ENCODE peak calls at places on chromosomes 1 and 21, in six cellular contexts. One of them, this sample, is unnamed.

GRCh38 chr1:183588827-183589226 is 1.4 kb downstream of the NCF2 start:
- DNase-seq in foreskin fibroblast: no peak
- DNase-seq in tibial nerve: no peak
- DNase-seq in H9: no peak
- DNase-seq in RWPE1: no peak
- DNase-seq in heart right ventricle: no peak
- DNase-seq in this sample: no peak

GRCh38 chr1:53582211-53583020 is 123.2 kb downstream of the DMRTB1 start:
- DNase-seq in foreskin fibroblast: peak
- DNase-seq in tibial nerve: no peak
- DNase-seq in H9: no peak
- DNase-seq in RWPE1: no peak
- DNase-seq in heart right ventricle: no peak
- DNase-seq in this sample: no peak

GRCh38 chr1:40833979-40834378 is 28.2 kb downstream of the CITED4 start:
- DNase-seq in foreskin fibroblast: no peak
- DNase-seq in tibial nerve: no peak
- DNase-seq in H9: no peak
- DNase-seq in RWPE1: no peak
- DNase-seq in heart right ventricle: no peak
- DNase-seq in this sample: no peak

GRCh38 chr1:1891349-1892078 is 627 bp upstream of the GNB1 start:
- DNase-seq in foreskin fibroblast: peak
- DNase-seq in tibial nerve: peak
- DNase-seq in H9: peak
- DNase-seq in RWPE1: peak
- DNase-seq in heart right ventricle: peak
- DNase-seq in this sample: no peak

GRCh38 chr1:183723571-183723970 is 70.5 kb upstream of the APOBEC4 start:
- DNase-seq in foreskin fibroblast: no peak
- DNase-seq in tibial nerve: no peak
- DNase-seq in H9: no peak
- DNase-seq in RWPE1: no peak
- DNase-seq in heart right ventricle: no peak
- DNase-seq in this sample: no peak

GRCh38 chr1:247883346-247883745 is 12.0 kb upstream of the OR2W3 start:
- DNase-seq in foreskin fibroblast: no peak
- DNase-seq in tibial nerve: no peak
- DNase-seq in H9: no peak
- DNase-seq in RWPE1: no peak
- DNase-seq in heart right ventricle: no peak
- DNase-seq in this sample: no peak

GRCh38 chr1:160221089-160221488 is 15.9 kb downstream of the PEA15 start:
- DNase-seq in foreskin fibroblast: peak
- DNase-seq in tibial nerve: no peak
- DNase-seq in H9: no peak
- DNase-seq in RWPE1: no peak
- DNase-seq in heart right ventricle: no peak
- DNase-seq in this sample: no peak

GRCh38 chr1:235093013-235093618 is 35.5 kb downstream of the TOMM20 start:
- DNase-seq in foreskin fibroblast: peak
- DNase-seq in tibial nerve: no peak
- DNase-seq in H9: peak
- DNase-seq in RWPE1: no peak
- DNase-seq in heart right ventricle: peak
- DNase-seq in this sample: no peak

GRCh38 chr1:109113787-109114568 is at the start of gene ELAPOR1:
- DNase-seq in foreskin fibroblast: peak
- DNase-seq in tibial nerve: peak
- DNase-seq in H9: peak
- DNase-seq in RWPE1: peak
- DNase-seq in heart right ventricle: no peak
- DNase-seq in this sample: no peak

GRCh38 chr1:68173283-68174172 is 58.8 kb downstream of the WLS start:
- DNase-seq in foreskin fibroblast: peak
- DNase-seq in tibial nerve: no peak
- DNase-seq in H9: no peak
- DNase-seq in RWPE1: peak
- DNase-seq in heart right ventricle: peak
- DNase-seq in this sample: no peak

GRCh38 chr1:210754931-210755670 is 378.8 kb downstream of the KCNH1 start:
- DNase-seq in foreskin fibroblast: peak
- DNase-seq in tibial nerve: no peak
- DNase-seq in H9: no peak
- DNase-seq in RWPE1: peak
- DNase-seq in heart right ventricle: no peak
- DNase-seq in this sample: no peak

GRCh38 chr21:41444703-41445464 is 18.8 kb downstream of the MX1 start:
- DNase-seq in foreskin fibroblast: no peak
- DNase-seq in tibial nerve: no peak
- DNase-seq in H9: no peak
- DNase-seq in RWPE1: no peak
- DNase-seq in heart right ventricle: no peak
- DNase-seq in this sample: no peak

GRCh38 chr1:152871731-152872126 is 6.4 kb upstream of the SMCP start:
- DNase-seq in foreskin fibroblast: no peak
- DNase-seq in tibial nerve: no peak
- DNase-seq in H9: no peak
- DNase-seq in RWPE1: no peak
- DNase-seq in heart right ventricle: no peak
- DNase-seq in this sample: no peak

GRCh38 chr1:152873495-152873894 is 4.6 kb upstream of the SMCP start:
- DNase-seq in foreskin fibroblast: peak
- DNase-seq in tibial nerve: no peak
- DNase-seq in H9: no peak
- DNase-seq in RWPE1: no peak
- DNase-seq in heart right ventricle: no peak
- DNase-seq in this sample: no peak

GRCh38 chr1:152866321-152866720 is 6.5 kb downstream of the LCE7A start:
- DNase-seq in foreskin fibroblast: no peak
- DNase-seq in tibial nerve: no peak
- DNase-seq in H9: no peak
- DNase-seq in RWPE1: no peak
- DNase-seq in heart right ventricle: no peak
- DNase-seq in this sample: no peak

GRCh38 chr1:152869808-152870419 is 8.2 kb upstream of the SMCP start:
- DNase-seq in foreskin fibroblast: peak
- DNase-seq in tibial nerve: peak
- DNase-seq in H9: peak
- DNase-seq in RWPE1: peak
- DNase-seq in heart right ventricle: peak
- DNase-seq in this sample: peak

DNA sequence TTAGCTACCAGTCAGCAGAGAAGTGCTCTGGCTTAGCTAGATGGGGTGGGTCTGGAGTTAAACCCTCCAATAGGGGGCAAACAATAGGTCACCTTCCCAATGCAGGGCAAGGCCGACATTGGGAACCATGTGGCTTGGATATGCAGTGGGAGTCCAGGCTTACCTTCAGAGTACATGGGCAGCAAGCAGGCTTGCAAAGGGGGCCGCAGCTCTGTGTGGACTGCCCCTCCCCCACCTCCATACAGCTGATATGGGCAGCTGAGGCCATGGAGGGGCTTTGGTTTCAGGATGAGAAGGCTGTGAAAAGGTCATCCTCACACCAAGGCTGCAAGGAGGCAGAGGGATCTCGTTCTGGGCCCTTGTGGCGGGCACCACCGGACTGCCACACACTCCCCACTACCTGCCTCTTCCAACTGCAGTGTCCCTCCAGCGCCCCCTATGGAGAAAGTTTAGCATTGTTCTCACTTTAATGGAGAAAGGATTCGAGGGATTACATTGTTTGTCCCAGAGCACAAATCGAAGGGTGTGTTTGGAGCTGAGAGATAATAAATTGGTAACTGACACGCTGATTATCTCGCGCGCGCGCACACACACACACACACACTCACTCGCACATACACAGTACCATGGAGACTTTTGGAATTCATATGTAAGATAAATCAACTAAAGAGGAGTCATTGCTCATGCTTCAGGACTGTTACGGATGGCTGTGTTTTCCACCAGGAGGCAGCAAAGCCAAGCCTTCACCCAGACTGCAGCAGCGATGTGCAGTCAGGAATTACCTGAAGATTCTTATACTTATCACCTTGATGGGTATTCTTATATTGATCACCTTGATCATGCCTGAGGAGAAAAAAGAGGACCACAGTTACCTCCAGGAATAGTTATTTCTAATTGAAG is 7.0 kb upstream of the SMCP start:
- DNase-seq in foreskin fibroblast: peak
- DNase-seq in tibial nerve: no peak
- DNase-seq in H9: peak
- DNase-seq in RWPE1: peak
- DNase-seq in heart right ventricle: no peak
- DNase-seq in this sample: no peak
- TF ChIP-seq CTCF in foreskin fibroblast: peak
- TF ChIP-seq CTCF in tibial nerve: no peak
- TF ChIP-seq CTCF in H9: peak
- TF ChIP-seq CTCF in RWPE1: peak
- TF ChIP-seq CTCF in heart right ventricle: no peak
- TF ChIP-seq CTCF in this sample: no peak

GRCh38 chr1:89633103-89633744 is at the start of gene LRRC8C:
- DNase-seq in foreskin fibroblast: peak
- DNase-seq in tibial nerve: no peak
- DNase-seq in H9: peak
- DNase-seq in RWPE1: peak
- DNase-seq in heart right ventricle: peak
- DNase-seq in this sample: no peak

GRCh38 chr1:89633745-89634625 is 1.1 kb downstream of the LRRC8C start:
- DNase-seq in foreskin fibroblast: peak
- DNase-seq in tibial nerve: no peak
- DNase-seq in H9: peak
- DNase-seq in RWPE1: peak
- DNase-seq in heart right ventricle: peak
- DNase-seq in this sample: no peak

GRCh38 chr1:89630046-89630445 is 2.9 kb upstream of the LRRC8C start:
- DNase-seq in foreskin fibroblast: no peak
- DNase-seq in tibial nerve: no peak
- DNase-seq in H9: no peak
- DNase-seq in RWPE1: no peak
- DNase-seq in heart right ventricle: no peak
- DNase-seq in this sample: no peak

GRCh38 chr1:89631756-89632155 is 1.2 kb upstream of the LRRC8C start:
- DNase-seq in foreskin fibroblast: no peak
- DNase-seq in tibial nerve: no peak
- DNase-seq in H9: no peak
- DNase-seq in RWPE1: no peak
- DNase-seq in heart right ventricle: no peak
- DNase-seq in this sample: no peak

DNA sequence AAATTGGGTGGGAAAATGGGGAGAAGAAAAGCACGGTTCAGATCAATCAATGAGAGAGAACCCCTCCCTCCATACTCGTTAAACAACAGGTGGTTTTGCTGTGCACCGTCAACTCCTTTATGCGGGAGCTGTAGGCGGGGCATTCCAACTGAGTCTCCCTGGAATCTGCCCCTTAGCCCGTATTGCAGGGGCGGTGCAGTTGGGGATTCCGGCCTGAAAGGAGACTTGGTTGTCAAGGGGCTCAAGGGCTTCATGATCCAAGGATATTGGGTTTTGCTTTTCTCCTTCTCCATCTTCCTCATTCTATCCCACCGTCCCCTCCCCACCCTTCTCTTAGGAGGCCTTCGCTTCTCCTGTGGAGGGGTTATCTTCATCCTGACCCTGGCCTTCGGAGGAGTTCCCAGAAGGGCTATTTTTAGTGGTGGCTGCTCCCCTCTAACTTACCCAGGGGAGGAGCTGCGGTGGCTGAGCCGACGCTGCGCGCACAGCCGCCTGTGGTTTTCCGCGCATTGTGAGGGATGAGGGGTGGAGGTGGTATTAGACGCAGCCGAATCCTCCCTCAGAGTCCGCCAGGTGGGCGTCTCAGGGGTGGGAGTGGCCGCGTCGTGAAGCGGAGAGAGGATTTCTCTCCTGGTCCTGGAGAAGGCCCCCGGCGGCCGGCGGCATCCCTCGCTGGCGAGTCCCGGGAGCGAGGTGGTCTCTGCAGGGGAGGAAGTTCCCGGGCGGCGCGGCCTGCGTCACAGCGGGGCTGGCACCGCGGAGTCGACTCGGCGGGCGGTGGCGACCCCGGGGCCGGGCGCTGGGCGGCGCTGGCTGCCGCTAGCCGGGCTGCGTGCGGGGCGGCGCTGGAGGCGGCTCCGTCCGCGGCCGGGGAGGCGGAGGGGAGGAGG is 462 bp upstream of the LRRC8C start:
- DNase-seq in foreskin fibroblast: peak
- DNase-seq in tibial nerve: peak
- DNase-seq in H9: peak
- DNase-seq in RWPE1: peak
- DNase-seq in heart right ventricle: peak
- DNase-seq in this sample: peak
- TF ChIP-seq CTCF in foreskin fibroblast: no peak
- TF ChIP-seq CTCF in tibial nerve: peak
- TF ChIP-seq CTCF in H9: no peak
- TF ChIP-seq CTCF in RWPE1: peak
- TF ChIP-seq CTCF in heart right ventricle: peak
- TF ChIP-seq CTCF in this sample: peak

GRCh38 chr1:168687796-168688195 is 41.2 kb downstream of the DPT start:
- DNase-seq in foreskin fibroblast: no peak
- DNase-seq in tibial nerve: no peak
- DNase-seq in H9: no peak
- DNase-seq in RWPE1: no peak
- DNase-seq in heart right ventricle: no peak
- DNase-seq in this sample: no peak
- TF ChIP-seq CTCF in foreskin fibroblast: no peak
- TF ChIP-seq CTCF in tibial nerve: no peak
- TF ChIP-seq CTCF in H9: peak
- TF ChIP-seq CTCF in RWPE1: no peak
- TF ChIP-seq CTCF in heart right ventricle: no peak
- TF ChIP-seq CTCF in this sample: no peak

DNA sequence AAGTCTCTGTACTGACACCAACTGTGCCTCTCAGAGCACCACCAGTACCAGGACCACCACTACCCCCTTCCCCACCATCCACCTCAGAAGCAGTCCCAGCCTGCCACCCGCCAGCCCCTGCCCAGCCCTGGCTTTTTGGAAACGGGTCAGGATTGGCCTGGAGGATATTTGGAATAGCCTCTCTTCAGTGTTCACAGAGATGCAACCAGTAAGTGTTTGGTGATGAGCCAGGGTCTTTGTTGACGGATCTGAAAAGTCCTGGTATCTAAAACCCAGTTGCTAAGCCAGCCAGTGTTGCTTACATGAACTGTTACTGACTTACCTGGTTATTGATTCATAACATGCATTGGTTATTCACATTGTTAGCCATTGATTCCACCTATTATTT is 1.1 kb downstream of the C1orf56 start:
- DNase-seq in foreskin fibroblast: no peak
- DNase-seq in tibial nerve: no peak
- DNase-seq in H9: no peak
- DNase-seq in RWPE1: no peak
- DNase-seq in heart right ventricle: no peak
- DNase-seq in this sample: no peak
- TF ChIP-seq CTCF in foreskin fibroblast: no peak
- TF ChIP-seq CTCF in tibial nerve: peak
- TF ChIP-seq CTCF in H9: no peak
- TF ChIP-seq CTCF in RWPE1: no peak
- TF ChIP-seq CTCF in heart right ventricle: no peak
- TF ChIP-seq CTCF in this sample: no peak

GRCh38 chr1:71156633-71157032 is 75.8 kb upstream of the ZRANB2 start:
- DNase-seq in foreskin fibroblast: no peak
- DNase-seq in tibial nerve: no peak
- DNase-seq in H9: no peak
- DNase-seq in RWPE1: no peak
- DNase-seq in heart right ventricle: no peak
- DNase-seq in this sample: no peak
- TF ChIP-seq CTCF in foreskin fibroblast: no peak
- TF ChIP-seq CTCF in tibial nerve: no peak
- TF ChIP-seq CTCF in H9: no peak
- TF ChIP-seq CTCF in RWPE1: no peak
- TF ChIP-seq CTCF in heart right ventricle: no peak
- TF ChIP-seq CTCF in this sample: no peak

This sample was measured in omental fat pad.